ENCODE peak calls at places on chromosomes 1 and 21, in five cellular contexts. One of them, this sample, is unnamed.

GRCh38 chr1:1245178-1245839 is 1.2 kb downstream of the C1QTNF12 start:
- DNase-seq in HFFc6: no peak
- DNase-seq in mesothelial cell of epicardium: no peak
- DNase-seq in astrocyte of the spinal cord: no peak
- DNase-seq in uterus: no peak
- DNase-seq in this sample: no peak

GRCh38 chr1:55531644-55532043 is 316.5 kb upstream of the USP24 start:
- DNase-seq in mesothelial cell of epicardium: no peak
- DNase-seq in uterus: no peak
- DNase-seq in astrocyte of the spinal cord: no peak
- DNase-seq in HFFc6: no peak
- DNase-seq in this sample: no peak

GRCh38 chr21:45150630-45151265 is 76.4 kb downstream of the ADARB1 start:
- DNase-seq in astrocyte of the spinal cord: no peak
- DNase-seq in uterus: no peak
- DNase-seq in HFFc6: no peak
- DNase-seq in mesothelial cell of epicardium: peak; percentile 6
- DNase-seq in this sample: no peak

GRCh38 chr21:40490408-40490807 is 356.6 kb downstream of the DSCAM start:
- DNase-seq in mesothelial cell of epicardium: no peak
- DNase-seq in HFFc6: no peak
- DNase-seq in uterus: no peak
- DNase-seq in astrocyte of the spinal cord: no peak
- DNase-seq in this sample: no peak

GRCh38 chr1:205826407-205826806 is 13.4 kb upstream of the SLC41A1 start:
- DNase-seq in mesothelial cell of epicardium: no peak
- DNase-seq in astrocyte of the spinal cord: no peak
- DNase-seq in uterus: no peak
- DNase-seq in HFFc6: no peak
- DNase-seq in this sample: no peak

GRCh38 chr21:38355992-38356781 is 99.4 kb downstream of the KCNJ15 start:
- DNase-seq in uterus: peak; percentile 65
- DNase-seq in HFFc6: peak; percentile 57
- DNase-seq in mesothelial cell of epicardium: peak; percentile 94
- DNase-seq in astrocyte of the spinal cord: peak; percentile 74
- DNase-seq in this sample: peak; percentile 87

GRCh38 chr1:7070389-7071029 is 285.3 kb downstream of the CAMTA1 start:
- DNase-seq in astrocyte of the spinal cord: peak; percentile 63
- DNase-seq in uterus: peak; percentile 60
- DNase-seq in mesothelial cell of epicardium: peak; percentile 55
- DNase-seq in HFFc6: peak; percentile 50
- DNase-seq in this sample: no peak

GRCh38 chr1:40897499-40897898 is 35.3 kb upstream of the CITED4 start:
- DNase-seq in HFFc6: peak; percentile 47
- DNase-seq in uterus: no peak
- DNase-seq in astrocyte of the spinal cord: peak; percentile 60
- DNase-seq in mesothelial cell of epicardium: no peak
- DNase-seq in this sample: no peak

GRCh38 chr1:53982762-53983101 is 35.3 kb downstream of the LDLRAD1 start:
- DNase-seq in mesothelial cell of epicardium: no peak
- DNase-seq in uterus: no peak
- DNase-seq in astrocyte of the spinal cord: no peak
- DNase-seq in HFFc6: no peak
- DNase-seq in this sample: no peak

GRCh38 chr1:169193191-169193850 is 86.8 kb downstream of the ATP1B1 start:
- DNase-seq in HFFc6: no peak
- DNase-seq in astrocyte of the spinal cord: no peak
- DNase-seq in mesothelial cell of epicardium: no peak
- DNase-seq in uterus: peak; percentile 23
- DNase-seq in this sample: no peak

GRCh38 chr1:219985169-219985568 is 56.8 kb upstream of the SLC30A10 start:
- DNase-seq in uterus: no peak
- DNase-seq in mesothelial cell of epicardium: no peak
- DNase-seq in astrocyte of the spinal cord: no peak
- DNase-seq in HFFc6: no peak
- DNase-seq in this sample: no peak

GRCh38 chr1:12144236-12144635 is 22.6 kb upstream of the TNFRSF1B start:
- DNase-seq in uterus: no peak
- DNase-seq in astrocyte of the spinal cord: no peak
- DNase-seq in HFFc6: no peak
- DNase-seq in mesothelial cell of epicardium: no peak
- DNase-seq in this sample: no peak

GRCh38 chr1:236142358-236143103 is at the start of gene GPR137B:
- DNase-seq in uterus: peak; percentile 50
- DNase-seq in mesothelial cell of epicardium: peak; percentile 65
- DNase-seq in HFFc6: peak; percentile 21
- DNase-seq in astrocyte of the spinal cord: peak; percentile 39
- DNase-seq in this sample: no peak

GRCh38 chr1:33327587-33328325 is 6.9 kb upstream of the A3GALT2 start:
- DNase-seq in mesothelial cell of epicardium: no peak
- DNase-seq in HFFc6: peak; percentile 99
- DNase-seq in astrocyte of the spinal cord: peak; percentile 97
- DNase-seq in uterus: peak; percentile 41
- DNase-seq in this sample: no peak

GRCh38 chr1:13930151-13930550 is 230.2 kb downstream of the PRDM2 start:
- DNase-seq in astrocyte of the spinal cord: no peak
- DNase-seq in HFFc6: no peak
- DNase-seq in mesothelial cell of epicardium: no peak
- DNase-seq in uterus: no peak
- DNase-seq in this sample: no peak

GRCh38 chr21:17585875-17586450 is 26.7 kb downstream of the BTG3 start:
- DNase-seq in uterus: no peak
- DNase-seq in HFFc6: peak; percentile 48
- DNase-seq in astrocyte of the spinal cord: peak; percentile 67
- DNase-seq in mesothelial cell of epicardium: no peak
- DNase-seq in this sample: no peak

GRCh38 chr1:5479876-5480275 is 512.3 kb downstream of the NPHP4 start:
- DNase-seq in astrocyte of the spinal cord: no peak
- DNase-seq in HFFc6: no peak
- DNase-seq in mesothelial cell of epicardium: no peak
- DNase-seq in uterus: no peak
- DNase-seq in this sample: no peak

GRCh38 chr1:24022611-24023359 is 42.7 kb upstream of the SRSF10 start:
- DNase-seq in HFFc6: peak; percentile 95
- DNase-seq in astrocyte of the spinal cord: peak; percentile 91
- DNase-seq in mesothelial cell of epicardium: no peak
- DNase-seq in uterus: peak; percentile 48
- DNase-seq in this sample: no peak

GRCh38 chr1:111346089-111346885 is 55.6 kb downstream of the CHIA start:
- DNase-seq in uterus: peak; percentile 84
- DNase-seq in astrocyte of the spinal cord: peak; percentile 78
- DNase-seq in HFFc6: peak; percentile 60
- DNase-seq in mesothelial cell of epicardium: peak; percentile 94
- DNase-seq in this sample: peak; percentile 92

GRCh38 chr1:16145030-16145987 is 10.6 kb downstream of the EPHA2 start:
- DNase-seq in uterus: peak; percentile 79
- DNase-seq in astrocyte of the spinal cord: peak; percentile 94
- DNase-seq in HFFc6: peak; percentile 95
- DNase-seq in mesothelial cell of epicardium: peak; percentile 74
- DNase-seq in this sample: no peak

GRCh38 chr1:56973898-56974752 is 8.3 kb upstream of the C8B start:
- DNase-seq in uterus: no peak
- DNase-seq in HFFc6: no peak
- DNase-seq in mesothelial cell of epicardium: no peak
- DNase-seq in astrocyte of the spinal cord: no peak
- DNase-seq in this sample: no peak

GRCh38 chr1:118944133-118944532 is 44.0 kb downstream of the TBX15 start:
- DNase-seq in mesothelial cell of epicardium: no peak
- DNase-seq in HFFc6: peak; percentile 76
- DNase-seq in uterus: no peak
- DNase-seq in astrocyte of the spinal cord: peak; percentile 17
- DNase-seq in this sample: no peak

GRCh38 chr21:26140185-26140584 is 30.4 kb downstream of the APP start:
- DNase-seq in mesothelial cell of epicardium: no peak
- DNase-seq in HFFc6: peak; percentile 96
- DNase-seq in uterus: peak; percentile 29
- DNase-seq in astrocyte of the spinal cord: peak; percentile 97
- DNase-seq in this sample: no peak

GRCh38 chr21:33755354-33755753 is 113.1 kb downstream of the ITSN1 start:
- DNase-seq in mesothelial cell of epicardium: no peak
- DNase-seq in HFFc6: no peak
- DNase-seq in astrocyte of the spinal cord: no peak
- DNase-seq in uterus: no peak
- DNase-seq in this sample: no peak

GRCh38 chr1:205472737-205473565 is 17.1 kb upstream of the BLACAT1 start:
- DNase-seq in mesothelial cell of epicardium: no peak
- DNase-seq in uterus: no peak
- DNase-seq in astrocyte of the spinal cord: no peak
- DNase-seq in HFFc6: no peak
- DNase-seq in this sample: no peak

GRCh38 chr1:8185400-8185799 is 132.5 kb upstream of the SLC45A1 start:
- DNase-seq in astrocyte of the spinal cord: no peak
- DNase-seq in uterus: no peak
- DNase-seq in HFFc6: no peak
- DNase-seq in mesothelial cell of epicardium: no peak
- DNase-seq in this sample: no peak

DNA sequence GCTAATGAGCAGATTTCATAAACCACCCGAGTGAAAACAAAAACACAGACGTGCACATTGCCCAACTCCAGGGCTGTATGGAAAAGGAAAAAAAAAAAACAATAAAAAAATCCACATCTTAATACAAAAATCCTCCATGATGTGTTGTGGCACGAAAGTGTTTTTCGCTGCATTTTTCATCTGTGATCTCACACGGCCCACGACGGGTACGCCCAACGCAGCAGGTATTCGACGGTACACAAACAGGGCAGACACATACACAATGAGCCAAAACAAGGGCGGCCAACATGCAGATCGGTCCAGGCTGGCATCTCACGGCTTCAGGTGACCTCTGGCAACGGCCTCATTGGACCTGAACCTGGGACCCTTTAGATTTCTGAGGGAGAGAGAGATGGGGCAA is 31.1 kb downstream of the CASZ1 start:
- DNase-seq in astrocyte of the spinal cord: no peak
- DNase-seq in mesothelial cell of epicardium: no peak
- DNase-seq in HFFc6: no peak
- DNase-seq in uterus: no peak
- DNase-seq in this sample: no peak
- TF ChIP-seq CTCF in astrocyte of the spinal cord: no peak
- TF ChIP-seq CTCF in mesothelial cell of epicardium: no peak
- TF ChIP-seq CTCF in HFFc6: no peak
- TF ChIP-seq CTCF in uterus: no peak
- TF ChIP-seq CTCF in this sample: no peak

DNA sequence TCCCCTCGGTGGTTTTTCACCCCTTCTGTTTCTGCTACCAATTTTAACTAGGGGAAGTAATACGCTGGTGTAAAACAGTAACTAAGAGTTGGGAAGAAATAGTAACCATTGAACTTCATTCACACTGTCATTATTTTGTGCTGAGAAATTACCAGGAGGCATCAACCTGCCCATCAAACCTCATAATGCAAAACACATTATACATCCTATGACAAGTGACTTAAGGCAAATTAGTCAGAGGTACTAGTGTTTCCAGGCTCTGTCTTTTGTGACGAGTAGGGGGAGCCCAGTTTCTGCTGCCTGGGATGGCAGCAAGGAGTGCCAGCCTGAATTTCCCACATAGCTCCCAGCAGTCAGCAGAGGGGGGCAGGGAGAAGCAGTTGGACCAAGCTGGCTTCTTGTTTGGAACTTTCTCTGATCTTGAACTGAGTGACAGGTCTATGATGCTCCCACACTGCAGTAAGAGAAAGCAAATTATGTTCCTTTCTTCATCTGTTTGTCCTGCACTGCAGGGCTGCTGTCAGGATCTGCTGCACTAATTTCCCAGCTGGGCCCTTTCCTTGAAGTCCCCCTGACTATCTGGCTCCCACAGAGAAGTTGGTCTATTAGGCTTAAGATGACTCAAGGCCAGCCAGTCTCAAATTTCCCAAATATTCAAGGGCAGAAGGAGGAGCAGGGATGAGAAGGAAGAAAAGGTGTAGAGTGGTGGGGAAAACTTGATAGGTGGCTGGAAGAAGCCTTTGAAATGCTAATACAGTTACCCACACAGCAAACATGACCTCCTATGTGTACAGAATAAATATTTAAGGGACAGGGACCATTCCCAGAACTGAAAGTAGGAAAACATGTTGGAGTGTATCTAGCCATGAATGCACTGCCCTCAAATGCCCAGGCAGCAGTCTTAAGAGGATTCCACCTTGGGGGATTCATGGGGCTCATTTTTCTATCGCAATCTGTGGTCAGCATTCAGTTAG is 322.8 kb downstream of the SEC16B start:
- DNase-seq in astrocyte of the spinal cord: no peak
- DNase-seq in HFFc6: no peak
- DNase-seq in uterus: no peak
- DNase-seq in mesothelial cell of epicardium: no peak
- DNase-seq in this sample: no peak
- TF ChIP-seq CTCF in astrocyte of the spinal cord: no peak
- TF ChIP-seq CTCF in HFFc6: no peak
- TF ChIP-seq CTCF in uterus: no peak
- TF ChIP-seq CTCF in mesothelial cell of epicardium: no peak
- TF ChIP-seq CTCF in this sample: no peak

DNA sequence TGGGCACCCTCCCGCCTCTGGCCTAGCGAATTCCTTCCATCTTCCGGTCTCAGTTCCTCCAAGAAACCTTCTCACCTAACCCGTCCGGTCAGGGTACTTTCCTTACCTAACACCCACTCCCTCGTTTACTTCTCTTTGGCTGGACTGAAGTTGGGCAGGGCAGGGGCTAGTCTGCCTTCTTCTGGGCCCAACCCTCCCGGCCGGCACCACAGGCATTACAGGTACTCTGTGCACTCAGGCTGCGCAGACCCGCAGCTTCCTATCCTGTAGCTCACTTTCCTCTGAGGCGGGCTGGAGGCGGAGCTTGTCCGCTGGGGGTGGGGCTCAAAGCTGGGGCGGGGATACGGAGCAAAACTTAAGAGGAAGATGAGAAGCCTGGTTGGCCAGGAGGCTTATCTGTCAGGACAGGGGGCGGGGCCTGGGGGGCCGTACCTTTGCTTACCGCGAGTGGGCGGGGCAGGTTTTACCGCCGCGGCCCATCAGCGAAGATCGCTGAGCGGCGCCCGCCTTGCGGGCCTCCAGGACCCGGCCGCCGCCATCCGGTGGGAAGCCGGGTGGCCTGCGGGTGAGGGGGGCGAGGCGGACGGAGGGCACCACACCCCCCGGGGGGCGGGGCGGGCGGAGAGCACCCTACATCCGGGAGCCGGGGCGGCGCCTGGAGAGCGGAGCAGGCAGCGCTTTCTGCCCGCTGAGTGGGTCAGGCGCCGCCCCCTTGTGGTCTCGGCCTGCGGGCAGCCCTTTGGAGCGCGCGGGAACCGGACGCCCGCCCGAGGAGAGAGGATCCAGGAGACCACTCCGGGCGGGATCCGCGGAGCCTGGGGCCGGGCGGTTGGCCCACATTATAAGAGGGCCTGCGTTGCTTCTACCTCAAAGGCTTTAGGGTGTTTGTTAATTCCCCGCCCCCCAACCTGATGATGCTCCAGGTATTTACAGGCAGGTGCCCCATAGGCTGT is 31.9 kb downstream of the ZNF648 start:
- DNase-seq in uterus: peak; percentile 98
- DNase-seq in astrocyte of the spinal cord: peak; percentile 94
- DNase-seq in HFFc6: peak; percentile 14
- DNase-seq in mesothelial cell of epicardium: peak; percentile 99
- DNase-seq in this sample: peak; percentile 97
- TF ChIP-seq CTCF in uterus: peak; percentile 75
- TF ChIP-seq CTCF in astrocyte of the spinal cord: peak; percentile 28
- TF ChIP-seq CTCF in HFFc6: no peak
- TF ChIP-seq CTCF in mesothelial cell of epicardium: peak; percentile 66
- TF ChIP-seq CTCF in this sample: peak; percentile 72

GRCh38 chr1:180269848-180270766 is 40.0 kb downstream of the LHX4 start:
- DNase-seq in uterus: no peak
- DNase-seq in HFFc6: no peak
- DNase-seq in astrocyte of the spinal cord: no peak
- DNase-seq in mesothelial cell of epicardium: peak; percentile 35
- DNase-seq in this sample: no peak
- TF ChIP-seq CTCF in uterus: no peak
- TF ChIP-seq CTCF in HFFc6: peak; percentile 64
- TF ChIP-seq CTCF in astrocyte of the spinal cord: peak; percentile 57
- TF ChIP-seq CTCF in mesothelial cell of epicardium: no peak
- TF ChIP-seq CTCF in this sample: no peak

GRCh38 chr1:42766723-42767509 is at the start of the genes C1orf50 and P3H1:
- DNase-seq in astrocyte of the spinal cord: peak; percentile 100
- DNase-seq in uterus: peak; percentile 100
- DNase-seq in HFFc6: peak; percentile 99
- DNase-seq in mesothelial cell of epicardium: peak; percentile 99
- DNase-seq in this sample: peak; percentile 100
- TF ChIP-seq CTCF in astrocyte of the spinal cord: no peak
- TF ChIP-seq CTCF in uterus: no peak
- TF ChIP-seq CTCF in HFFc6: peak; percentile 21
- TF ChIP-seq CTCF in mesothelial cell of epicardium: no peak
- TF ChIP-seq CTCF in this sample: no peak